ENCODE peak calls at places on chromosomes 3 and 15, in six cellular contexts. Y is BE2C, K is A549, Z is prostate gland, W is fibroblast of villous mesenchyme, J is colonic mucosa. E is an unnamed sample.

GRCh38 chr3:139520028-139520737 is 19.4 kb downstream of the RBP1 start:
- DNase-seq in Y (peak), K (peak), Z (no peak), W (peak), J (peak), E (peak)

GRCh38 chr15:89647191-89647851 is 7.9 kb downstream of the KIF7 start:
- DNase-seq in Y (peak), K (peak), Z (peak), W (peak), J (peak), E (peak)

GRCh38 chr15:77066961-77067690 is 3.8 kb downstream of the TSPAN3 start:
- DNase-seq in Y (no peak), K (no peak), Z (no peak), W (peak), J (no peak), E (no peak)

GRCh38 chr3:46461971-46462910 is 2.5 kb downstream of the LTF start:
- DNase-seq in Y (no peak), K (no peak), Z (no peak), W (peak), J (no peak), E (peak)

GRCh38 chr3:188789201-188789600 is 382.6 kb upstream of the TPRG1 start:
- DNase-seq in Y (no peak), K (no peak), Z (no peak), W (no peak), J (no peak), E (peak)

GRCh38 chr3:45139372-45139894 is 6.7 kb downstream of the CDCP1 start:
- DNase-seq in Y (no peak), K (no peak), Z (no peak), W (peak), J (no peak), E (peak)

GRCh38 chr3:171967137-171967783 is 72.1 kb upstream of the FNDC3B start:
- DNase-seq in Y (no peak), K (peak), Z (no peak), W (peak), J (no peak), E (peak)

GRCh38 chr3:170010498-170010897 is 27.3 kb upstream of the GPR160 start:
- DNase-seq in Y (no peak), K (no peak), Z (no peak), W (no peak), J (no peak), E (no peak)

GRCh38 chr15:89496155-89497098 is at the start of gene RHCG:
- DNase-seq in Y (peak), K (peak), Z (no peak), W (peak), J (no peak), E (peak)

GRCh38 chr3:118485693-118486092 is 549.0 kb downstream of the IGSF11 start:
- DNase-seq in Y (no peak), K (no peak), Z (no peak), W (no peak), J (no peak), E (no peak)

GRCh38 chr3:12483364-12483763 is 916 bp upstream of the TSEN2 start:
- DNase-seq in Y (no peak), K (no peak), Z (no peak), W (no peak), J (no peak), E (peak)

GRCh38 chr15:37100109-37100873 is at the start of gene MEIS2:
- DNase-seq in Y (peak), K (peak), Z (peak), W (peak), J (peak), E (peak)

GRCh38 chr3:117734431-117734830 is 1024.9 kb downstream of the TUSC7 start:
- DNase-seq in Y (no peak), K (no peak), Z (no peak), W (peak), J (no peak), E (peak)

GRCh38 chr3:186849392-186849975 is 7.0 kb downstream of the ADIPOQ start:
- DNase-seq in Y (no peak), K (peak), Z (no peak), W (peak), J (no peak), E (peak)

GRCh38 chr3:112390783-112391641 is 58.1 kb downstream of the CD200 start:
- DNase-seq in Y (no peak), K (no peak), Z (no peak), W (peak), J (no peak), E (peak)

GRCh38 chr3:194343561-194343893 is 7.6 kb downstream of the CPN2 start:
- DNase-seq in Y (no peak), K (no peak), Z (no peak), W (no peak), J (no peak), E (no peak)

GRCh38 chr3:186365202-186365974 is 3.4 kb upstream of the DGKG start:
- DNase-seq in Y (no peak), K (no peak), Z (no peak), W (no peak), J (no peak), E (no peak)

GRCh38 chr3:59117378-59117777 is 67.6 kb upstream of the CFAP20DC start:
- DNase-seq in Y (no peak), K (no peak), Z (no peak), W (no peak), J (no peak), E (no peak)

GRCh38 chr15:80679805-80680175 is 15.3 kb upstream of the ABHD17C start:
- DNase-seq in Y (no peak), K (no peak), Z (peak), W (no peak), J (peak), E (no peak)

GRCh38 chr3:43905157-43905556 is 214.4 kb downstream of the ABHD5 start:
- DNase-seq in Y (no peak), K (no peak), Z (no peak), W (no peak), J (no peak), E (no peak)

GRCh38 chr3:49462222-49462621 is 7.8 kb upstream of the DAG1 start:
- DNase-seq in Y (no peak), K (no peak), Z (no peak), W (peak), J (no peak), E (no peak)

GRCh38 chr3:16670191-16670590 is 65.0 kb upstream of the DAZL start:
- DNase-seq in Y (no peak), K (no peak), Z (no peak), W (no peak), J (no peak), E (no peak)

GRCh38 chr3:54999159-54999558 is 71.3 kb upstream of the LRTM1 start:
- DNase-seq in Y (no peak), K (peak), Z (no peak), W (peak), J (no peak), E (peak)

GRCh38 chr3:10419637-10420232 is 85.7 kb downstream of the ATP2B2 start:
- DNase-seq in Y (no peak), K (no peak), Z (no peak), W (no peak), J (no peak), E (no peak)

GRCh38 chr3:10421996-10422395 is 83.4 kb downstream of the ATP2B2 start:
- DNase-seq in Y (peak), K (no peak), Z (no peak), W (no peak), J (no peak), E (no peak)

GRCh38 chr3:10420745-10421475 is 84.5 kb downstream of the ATP2B2 start:
- DNase-seq in Y (no peak), K (no peak), Z (no peak), W (no peak), J (no peak), E (no peak)

GRCh38 chr3:10416730-10417300 is 88.6 kb downstream of the ATP2B2 start:
- DNase-seq in Y (no peak), K (no peak), Z (no peak), W (no peak), J (no peak), E (no peak)

GRCh38 chr3:10417849-10418248 is 87.5 kb downstream of the ATP2B2 start:
- DNase-seq in Y (no peak), K (peak), Z (no peak), W (peak), J (no peak), E (peak)
- TF ChIP-seq CTCF in Y (peak), K (peak), Z (no peak), W (no peak), J (no peak), E (peak)

DNA sequence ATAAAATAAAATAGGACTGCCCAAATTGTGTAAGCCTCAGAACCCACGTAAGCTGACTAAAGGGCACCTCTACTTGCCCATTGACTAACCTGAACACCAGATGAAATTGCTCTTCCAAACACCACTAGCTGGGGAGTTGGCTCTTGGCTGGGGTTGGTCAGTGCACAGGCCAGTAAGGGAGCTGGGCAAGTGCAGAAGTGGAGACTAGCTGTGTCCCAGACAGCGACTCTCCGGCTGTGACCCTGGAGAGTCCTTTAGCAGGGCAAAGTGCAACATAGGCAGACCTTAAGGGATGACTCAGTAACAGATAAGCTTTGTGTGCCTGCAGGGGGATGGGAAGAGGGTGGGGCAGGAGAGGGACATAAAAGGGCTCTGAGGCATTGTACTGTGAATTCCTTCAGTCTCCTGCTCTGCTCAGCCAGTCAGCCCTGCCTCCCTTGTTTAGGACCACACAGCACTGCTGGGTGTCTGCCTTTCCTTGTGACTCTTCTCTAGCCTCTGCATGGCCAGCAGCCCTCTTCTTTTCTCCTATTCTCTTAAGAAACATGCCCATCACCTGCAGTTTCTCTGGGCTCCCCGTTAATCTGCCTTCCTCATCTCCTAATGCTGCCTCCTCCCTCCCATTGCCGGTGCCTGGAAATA is 13.2 kb downstream of the NR1I2 start:
- DNase-seq in Y (peak), K (peak), Z (no peak), W (peak), J (peak), E (peak)
- H3K4me3 ChIP-seq in Y (no peak), K (peak), Z (no peak), W (no peak), J (no peak), E (no peak)

GRCh38 chr3:65914740-65915366 is 123.9 kb downstream of the MAGI1 start:
- DNase-seq in Y (no peak), K (no peak), Z (no peak), W (no peak), J (no peak), E (peak)
- TF ChIP-seq CTCF in Y (no peak), K (peak), Z (no peak), W (no peak), J (no peak), E (no peak)

GRCh38 chr15:28885289-28885629 is 515 bp upstream of the APBA2 start:
- DNase-seq in Y (no peak), K (no peak), Z (no peak), W (no peak), J (no peak), E (no peak)

GRCh38 chr15:28886431-28887343 is 913 bp downstream of the APBA2 start:
- DNase-seq in Y (no peak), K (no peak), Z (no peak), W (no peak), J (no peak), E (no peak)

GRCh38 chr15:28884151-28884940 is 1.4 kb upstream of the APBA2 start:
- DNase-seq in Y (no peak), K (no peak), Z (no peak), W (no peak), J (no peak), E (no peak)

GRCh38 chr15:28887344-28888174 is 1.8 kb downstream of the APBA2 start:
- DNase-seq in Y (no peak), K (no peak), Z (no peak), W (no peak), J (no peak), E (no peak)

GRCh38 chr15:28885630-28886430 is at the start of gene APBA2:
- DNase-seq in Y (peak), K (peak), Z (no peak), W (peak), J (no peak), E (peak)
- H3K4me3 ChIP-seq in Y (peak), K (peak), Z (peak), W (peak), J (peak), E (peak)

GRCh38 chr15:75785771-75786563 is 57.3 kb upstream of the UBE2Q2 start:
- DNase-seq in Y (peak), K (no peak), Z (no peak), W (peak), J (peak), E (peak)
- TF ChIP-seq CTCF in Y (peak), K (no peak), Z (no peak), W (peak), J (no peak), E (peak)

DNA sequence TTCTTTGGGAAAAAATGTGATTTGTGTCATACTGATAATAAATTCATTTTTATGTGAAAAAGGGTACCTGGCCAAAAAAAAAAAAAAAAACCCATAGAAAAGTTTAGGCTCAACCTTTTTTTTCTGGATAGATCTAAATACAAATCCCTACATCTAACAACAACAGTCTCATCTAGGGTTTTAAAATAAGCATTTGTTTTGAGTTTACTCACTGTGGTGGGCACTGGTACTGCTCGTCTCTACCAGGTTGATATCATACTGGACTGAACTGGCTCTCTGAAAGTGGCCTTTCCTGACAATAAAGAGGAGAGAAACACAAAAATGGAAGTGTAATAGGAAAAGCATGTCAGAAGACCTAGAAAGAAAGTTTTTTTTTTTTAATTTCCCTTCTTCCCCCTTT is 52.0 kb downstream of the FBXO22 start:
- DNase-seq in Y (no peak), K (no peak), Z (no peak), W (no peak), J (no peak), E (no peak)
- H3K4me3 ChIP-seq in Y (no peak), K (no peak), Z (no peak), W (no peak), J (no peak), E (no peak)

GRCh38 chr3:70065666-70066253 is 66.2 kb downstream of the SAMMSON start:
- DNase-seq in Y (no peak), K (peak), Z (no peak), W (no peak), J (no peak), E (peak)
- TF ChIP-seq CTCF in Y (peak), K (peak), Z (no peak), W (no peak), J (no peak), E (peak)

E was measured in choroid plexus epithelial cell.